ENCODE peak calls at places on chromosome X, in four cellular contexts. M is fibroblast of lung, R is cardiac muscle cell, Q is HCT116. E is an unnamed sample.

GRCh38 chrX:30570505-30570904 is 7.1 kb downstream of the TASL start:
- DNase-seq in Q (peak), R (peak), M (peak), E (peak)

GRCh38 chrX:96480081-96480480 is 204.6 kb upstream of the DIAPH2 start:
- DNase-seq in Q (no peak), R (peak), M (peak), E (no peak)

GRCh38 chrX:77442728-77443127 is 4.5 kb upstream of the FGF16 start:
- DNase-seq in M (peak), R (peak), Q (peak), E (peak)

GRCh38 chrX:68935362-68935761 is 106.5 kb downstream of the EFNB1 start:
- DNase-seq in M (no peak), Q (no peak), R (no peak), E (no peak)

GRCh38 chrX:97787849-97788248 is 904.1 kb downstream of the RPA4 start:
- DNase-seq in R (no peak), M (no peak), Q (no peak), E (no peak)

GRCh38 chrX:37759878-37760418 is 19.9 kb upstream of the CYBB start:
- DNase-seq in R (no peak), Q (no peak), M (no peak), E (no peak)

GRCh38 chrX:19578956-19579355 is 63.6 kb upstream of the MAP3K15 start:
- DNase-seq in M (peak), Q (no peak), R (peak), E (no peak)

GRCh38 chrX:13144927-13145659 is 100.7 kb upstream of the FAM9C start:
- DNase-seq in Q (no peak), M (peak), R (no peak), E (no peak)

GRCh38 chrX:75303795-75304194 is 29.9 kb downstream of the UPRT start:
- DNase-seq in Q (no peak), R (peak), M (peak), E (peak)

GRCh38 chrX:124208675-124209074 is 123.8 kb upstream of the TEX13D start:
- DNase-seq in M (no peak), R (no peak), Q (no peak), E (no peak)

GRCh38 chrX:153969904-153970397 is 1.7 kb downstream of the HCFC1 start:
- DNase-seq in Q (no peak), M (peak), R (no peak), E (no peak)

GRCh38 chrX:10041383-10041782 is 74.2 kb downstream of the CLDN34 start:
- DNase-seq in Q (no peak), R (no peak), M (peak), E (peak)

GRCh38 chrX:19674041-19674769 is 158.9 kb upstream of the MAP3K15 start:
- DNase-seq in M (no peak), R (no peak), Q (no peak), E (no peak)

GRCh38 chrX:44842555-44843317 is 1.1 kb upstream of the DUSP21 start:
- DNase-seq in M (peak), Q (no peak), R (no peak), E (no peak)

GRCh38 chrX:78029663-78030062 is 60.2 kb upstream of the PGAM4 start:
- DNase-seq in Q (no peak), R (peak), M (peak), E (peak)

GRCh38 chrX:39196192-39197102 is 395.2 kb downstream of the MID1IP1 start:
- DNase-seq in R (peak), Q (peak), M (peak), E (peak)

GRCh38 chrX:24301060-24301459 is 12.8 kb downstream of the SUPT20HL2 start:
- DNase-seq in M (peak), R (peak), Q (no peak), E (no peak)

GRCh38 chrX:39653656-39654055 is 444.1 kb downstream of the BCOR start:
- DNase-seq in Q (no peak), M (peak), R (peak), E (no peak)

GRCh38 chrX:152601848-152602616 is 35.7 kb upstream of the GABRQ start:
- DNase-seq in Q (peak), R (no peak), M (peak), E (no peak)

GRCh38 chrX:125742811-125743210 is 423.1 kb downstream of the TEX13C start:
- DNase-seq in Q (no peak), R (no peak), M (no peak), E (no peak)

GRCh38 chrX:132207996-132208395 is 11.3 kb downstream of the RAP2C start:
- DNase-seq in M (peak), Q (no peak), R (peak), E (no peak)

GRCh38 chrX:71536285-71536684 is 3.4 kb downstream of the OGT start:
- DNase-seq in Q (no peak), R (no peak), M (no peak), E (no peak)

GRCh38 chrX:9312922-9313867 is 151.7 kb upstream of the TBL1X start:
- DNase-seq in R (no peak), Q (peak), M (no peak), E (no peak)

GRCh38 chrX:94751611-94752010 is 1077.6 kb downstream of the FAM133A start:
- DNase-seq in R (no peak), Q (no peak), M (no peak), E (no peak)
- TF ChIP-seq CTCF in R (no peak), Q (no peak), M (no peak), E (no peak)

GRCh38 chrX:106973433-106974149 is 26.4 kb downstream of the MORC4 start:
- DNase-seq in Q (no peak), R (no peak), M (no peak), E (no peak)
- H3K4me3 ChIP-seq in Q (no peak), R (no peak), M (no peak), E (no peak)

DNA sequence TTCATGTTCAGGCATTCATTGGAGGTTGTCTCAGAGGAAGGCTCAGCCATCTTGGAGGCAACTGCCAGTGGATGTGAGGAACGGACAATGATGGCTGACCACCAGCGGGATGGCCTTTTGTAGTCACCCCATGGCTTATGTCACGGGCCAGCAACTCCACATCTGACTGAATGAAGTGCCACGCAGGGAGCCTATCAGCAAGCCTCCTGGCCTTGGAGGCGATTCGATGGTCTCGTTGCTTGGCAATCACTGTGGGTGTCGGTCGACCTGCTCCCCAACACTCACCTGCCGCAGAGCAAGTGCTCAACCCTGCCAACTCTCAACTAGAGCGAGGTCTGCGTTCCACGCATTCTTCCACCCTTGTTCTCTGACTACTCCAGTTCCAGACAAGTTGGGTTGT is 7.4 kb downstream of the H2BW2 start:
- DNase-seq in Q (no peak), R (no peak), M (no peak), E (no peak)
- TF ChIP-seq CTCF in Q (no peak), R (no peak), M (no peak), E (no peak)

DNA sequence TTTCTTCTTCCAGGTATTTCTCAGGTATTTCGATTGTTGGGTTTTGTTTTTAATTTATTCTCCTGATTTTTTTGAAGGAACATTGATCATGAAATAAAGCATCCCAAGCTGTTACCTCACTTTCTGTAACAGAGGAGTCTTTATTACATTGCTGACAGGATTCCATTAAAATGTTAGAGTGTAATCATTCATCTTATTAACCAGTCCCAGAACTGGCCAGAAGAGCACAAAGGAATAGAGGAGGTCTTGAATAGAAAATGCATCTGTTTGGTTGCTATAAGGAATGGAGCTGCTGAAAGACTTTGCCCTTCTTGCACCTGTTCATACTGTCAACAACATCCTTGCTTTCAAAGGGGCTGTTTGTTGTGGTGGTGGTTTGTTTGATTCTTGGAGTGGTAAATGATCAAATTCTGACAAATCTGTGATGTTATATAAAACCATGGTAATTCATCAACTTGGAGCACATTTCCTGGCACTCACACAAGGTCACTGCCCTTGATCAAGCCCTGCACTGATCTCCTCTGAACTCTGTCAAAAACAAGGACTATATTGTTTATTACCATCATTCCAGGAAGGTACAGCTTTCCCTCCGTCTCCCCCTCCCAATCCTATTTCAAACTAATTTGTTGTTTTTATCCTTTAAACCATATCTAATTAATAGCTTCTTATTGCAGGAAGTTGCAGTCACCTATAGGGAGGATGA is 215.8 kb downstream of the PCDH19 start:
- DNase-seq in Q (no peak), R (no peak), M (no peak), E (no peak)
- H3K4me3 ChIP-seq in Q (no peak), R (no peak), M (no peak), E (no peak)

DNA sequence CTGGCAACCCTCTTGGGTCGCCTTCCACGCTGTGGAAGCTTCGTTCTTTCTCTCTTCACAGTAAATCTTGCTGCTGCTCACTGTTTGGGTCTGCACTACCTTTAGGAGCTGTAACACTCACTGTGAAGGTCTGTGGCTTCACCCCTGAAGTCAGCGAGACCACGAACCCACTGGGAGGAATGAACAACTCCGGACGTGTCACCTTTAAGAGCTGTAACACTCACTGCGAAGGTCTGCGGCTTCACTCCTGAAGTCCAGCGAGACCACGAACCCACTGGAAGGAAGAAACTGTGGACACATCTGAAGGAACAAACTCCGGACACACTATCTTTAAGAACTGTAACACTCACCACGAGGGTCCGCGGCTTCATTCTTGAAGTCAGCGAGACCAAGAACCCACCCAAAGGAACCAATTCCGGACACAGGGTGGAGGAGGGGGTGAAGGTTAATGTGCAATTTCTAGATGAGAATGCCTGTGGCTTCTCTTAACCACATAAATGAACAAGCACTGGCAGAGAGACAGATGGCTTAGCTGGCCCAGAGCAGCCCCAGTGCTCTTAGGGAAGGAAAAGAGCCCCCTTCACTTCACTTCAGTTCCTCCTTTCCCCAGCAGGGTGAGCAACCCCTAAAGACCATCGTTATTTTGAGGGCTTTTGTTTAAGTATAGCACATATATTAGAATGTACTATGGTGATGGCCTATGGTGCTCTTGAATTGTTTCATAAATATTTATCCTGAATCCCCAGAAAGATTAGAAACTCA is 73.0 kb downstream of the LUZP4 start:
- DNase-seq in Q (no peak), M (peak), R (peak), E (peak)
- TF ChIP-seq CTCF in Q (peak), M (no peak), R (peak), E (peak)

E was measured in astrocyte of the cerebellum.